ENCODE peak calls at places on chromosomes 12 and 14, in five cellular contexts. One of them, this sample, is unnamed.

GRCh38 chr14:22155582-22155981 is 433.4 kb downstream of the DAD1 start:
- DNase-seq in NCI-H446 treated with DMSO at 0.1 percent for 48 hours: no peak
- DNase-seq in fibroblast of lung: no peak
- DNase-seq in choroid plexus epithelial cell: no peak
- DNase-seq in effector memory CD8-positive, alpha-beta T cell: no peak
- DNase-seq in this sample: no peak

GRCh38 chr14:20477211-20477876 is 8.1 kb downstream of the PNP start:
- DNase-seq in NCI-H446 treated with DMSO at 0.1 percent for 48 hours: no peak
- DNase-seq in fibroblast of lung: peak
- DNase-seq in choroid plexus epithelial cell: peak
- DNase-seq in effector memory CD8-positive, alpha-beta T cell: peak
- DNase-seq in this sample: no peak

GRCh38 chr14:52313903-52314481 is at the start of gene PTGER2:
- DNase-seq in NCI-H446 treated with DMSO at 0.1 percent for 48 hours: no peak
- DNase-seq in fibroblast of lung: peak
- DNase-seq in choroid plexus epithelial cell: peak
- DNase-seq in effector memory CD8-positive, alpha-beta T cell: peak
- DNase-seq in this sample: peak

GRCh38 chr12:49043241-49043640 is 17.4 kb downstream of the KMT2D start:
- DNase-seq in NCI-H446 treated with DMSO at 0.1 percent for 48 hours: no peak
- DNase-seq in fibroblast of lung: no peak
- DNase-seq in choroid plexus epithelial cell: no peak
- DNase-seq in effector memory CD8-positive, alpha-beta T cell: no peak
- DNase-seq in this sample: no peak

GRCh38 chr12:53743277-53744129 is 8.3 kb downstream of the CISTR start:
- DNase-seq in NCI-H446 treated with DMSO at 0.1 percent for 48 hours: no peak
- DNase-seq in fibroblast of lung: peak
- DNase-seq in choroid plexus epithelial cell: peak
- DNase-seq in effector memory CD8-positive, alpha-beta T cell: peak
- DNase-seq in this sample: peak

GRCh38 chr12:110037315-110037714 is 11.0 kb downstream of the C12orf76 start:
- DNase-seq in NCI-H446 treated with DMSO at 0.1 percent for 48 hours: no peak
- DNase-seq in fibroblast of lung: no peak
- DNase-seq in choroid plexus epithelial cell: no peak
- DNase-seq in effector memory CD8-positive, alpha-beta T cell: no peak
- DNase-seq in this sample: no peak

GRCh38 chr12:94039914-94040313 is 108.5 kb upstream of the PLXNC1 start:
- DNase-seq in NCI-H446 treated with DMSO at 0.1 percent for 48 hours: no peak
- DNase-seq in fibroblast of lung: no peak
- DNase-seq in choroid plexus epithelial cell: no peak
- DNase-seq in effector memory CD8-positive, alpha-beta T cell: no peak
- DNase-seq in this sample: no peak

GRCh38 chr14:105026789-105027563 is 6.1 kb upstream of the CDCA4 start:
- DNase-seq in NCI-H446 treated with DMSO at 0.1 percent for 48 hours: peak
- DNase-seq in fibroblast of lung: peak
- DNase-seq in choroid plexus epithelial cell: peak
- DNase-seq in effector memory CD8-positive, alpha-beta T cell: no peak
- DNase-seq in this sample: no peak

GRCh38 chr14:99540196-99541032 is 59.2 kb downstream of the CCNK start:
- DNase-seq in NCI-H446 treated with DMSO at 0.1 percent for 48 hours: no peak
- DNase-seq in fibroblast of lung: no peak
- DNase-seq in choroid plexus epithelial cell: no peak
- DNase-seq in effector memory CD8-positive, alpha-beta T cell: no peak
- DNase-seq in this sample: no peak

GRCh38 chr14:50417853-50418252 is 21.2 kb upstream of the CDKL1 start:
- DNase-seq in NCI-H446 treated with DMSO at 0.1 percent for 48 hours: no peak
- DNase-seq in fibroblast of lung: no peak
- DNase-seq in choroid plexus epithelial cell: peak
- DNase-seq in effector memory CD8-positive, alpha-beta T cell: no peak
- DNase-seq in this sample: no peak

GRCh38 chr14:23095196-23096108 is at the start of gene C14orf119:
- DNase-seq in NCI-H446 treated with DMSO at 0.1 percent for 48 hours: no peak
- DNase-seq in fibroblast of lung: peak
- DNase-seq in choroid plexus epithelial cell: peak
- DNase-seq in effector memory CD8-positive, alpha-beta T cell: peak
- DNase-seq in this sample: peak

GRCh38 chr12:67813509-67813908 is 165.0 kb downstream of the DYRK2 start:
- DNase-seq in NCI-H446 treated with DMSO at 0.1 percent for 48 hours: peak
- DNase-seq in fibroblast of lung: no peak
- DNase-seq in choroid plexus epithelial cell: peak
- DNase-seq in effector memory CD8-positive, alpha-beta T cell: no peak
- DNase-seq in this sample: no peak

GRCh38 chr14:50862171-50862570 is 9.7 kb upstream of the ABHD12B start:
- DNase-seq in NCI-H446 treated with DMSO at 0.1 percent for 48 hours: no peak
- DNase-seq in fibroblast of lung: no peak
- DNase-seq in choroid plexus epithelial cell: peak
- DNase-seq in effector memory CD8-positive, alpha-beta T cell: no peak
- DNase-seq in this sample: no peak

GRCh38 chr12:69991683-69992297 is 166.8 kb downstream of the MYRFL start:
- DNase-seq in NCI-H446 treated with DMSO at 0.1 percent for 48 hours: peak
- DNase-seq in fibroblast of lung: no peak
- DNase-seq in choroid plexus epithelial cell: no peak
- DNase-seq in effector memory CD8-positive, alpha-beta T cell: no peak
- DNase-seq in this sample: no peak

GRCh38 chr14:61347771-61348443 is 26.5 kb downstream of the PRKCH start:
- DNase-seq in NCI-H446 treated with DMSO at 0.1 percent for 48 hours: no peak
- DNase-seq in fibroblast of lung: no peak
- DNase-seq in choroid plexus epithelial cell: no peak
- DNase-seq in effector memory CD8-positive, alpha-beta T cell: no peak
- DNase-seq in this sample: no peak

GRCh38 chr12:109997393-109997792 is 1.2 kb upstream of the GIT2 start:
- DNase-seq in NCI-H446 treated with DMSO at 0.1 percent for 48 hours: no peak
- DNase-seq in fibroblast of lung: no peak
- DNase-seq in choroid plexus epithelial cell: no peak
- DNase-seq in effector memory CD8-positive, alpha-beta T cell: no peak
- DNase-seq in this sample: no peak

This sample was measured in GM12891.